ENCODE peak calls at places on chromosome 17, in ten cellular contexts. One of them, this sample, is unnamed.

GRCh38 chr17:76080207-76080933 is 1.4 kb downstream of the ZACN start:
- DNase-seq in body of pancreas: no peak
- DNase-seq in ascending aorta: no peak
- DNase-seq in A673: no peak
- DNase-seq in left lung: no peak
- DNase-seq in hepatocyte: no peak
- DNase-seq in left ventricle myocardium inferior: no peak
- DNase-seq in HepG2: no peak
- DNase-seq in mucosa of descending colon: no peak
- DNase-seq in A549: no peak
- DNase-seq in this sample: no peak

GRCh38 chr17:7552621-7553051 is 3.8 kb downstream of the TNFSF12 start:
- DNase-seq in body of pancreas: no peak
- DNase-seq in ascending aorta: no peak
- DNase-seq in A673: no peak
- DNase-seq in left lung: no peak
- DNase-seq in hepatocyte: no peak
- DNase-seq in left ventricle myocardium inferior: no peak
- DNase-seq in HepG2: no peak
- DNase-seq in mucosa of descending colon: peak; percentile 42
- DNase-seq in A549: no peak
- DNase-seq in this sample: peak; percentile 35

GRCh38 chr17:63165420-63165819 is 199.4 kb downstream of the TANC2 start:
- DNase-seq in body of pancreas: no peak
- DNase-seq in ascending aorta: no peak
- DNase-seq in A673: no peak
- DNase-seq in left lung: no peak
- DNase-seq in hepatocyte: no peak
- DNase-seq in left ventricle myocardium inferior: no peak
- DNase-seq in HepG2: no peak
- DNase-seq in mucosa of descending colon: no peak
- DNase-seq in A549: no peak
- DNase-seq in this sample: no peak

GRCh38 chr17:45700171-45701090 is 83.7 kb upstream of the CRHR1 start:
- DNase-seq in body of pancreas: no peak
- DNase-seq in ascending aorta: no peak
- DNase-seq in A673: no peak
- DNase-seq in left lung: no peak
- DNase-seq in hepatocyte: no peak
- DNase-seq in left ventricle myocardium inferior: no peak
- DNase-seq in HepG2: no peak
- DNase-seq in mucosa of descending colon: no peak
- DNase-seq in A549: no peak
- DNase-seq in this sample: no peak

GRCh38 chr17:58323420-58324408 is 4.9 kb downstream of the TSPOAP1 start:
- DNase-seq in body of pancreas: no peak
- DNase-seq in ascending aorta: no peak
- DNase-seq in A673: no peak
- DNase-seq in left lung: peak; percentile 58
- DNase-seq in hepatocyte: no peak
- DNase-seq in left ventricle myocardium inferior: no peak
- DNase-seq in HepG2: no peak
- DNase-seq in mucosa of descending colon: no peak
- DNase-seq in A549: no peak
- DNase-seq in this sample: no peak

GRCh38 chr17:79087428-79088143 is 13.0 kb downstream of the ENGASE start:
- DNase-seq in body of pancreas: peak; percentile 83
- DNase-seq in ascending aorta: no peak
- DNase-seq in A673: peak; percentile 70
- DNase-seq in left lung: peak; percentile 90
- DNase-seq in hepatocyte: peak; percentile 81
- DNase-seq in left ventricle myocardium inferior: peak; percentile 57
- DNase-seq in HepG2: peak; percentile 41
- DNase-seq in mucosa of descending colon: peak; percentile 86
- DNase-seq in A549: peak; percentile 96
- DNase-seq in this sample: peak; percentile 80

GRCh38 chr17:39239640-39240314 is 14.0 kb upstream of the STAC2 start:
- DNase-seq in body of pancreas: peak; percentile 72
- DNase-seq in ascending aorta: no peak
- DNase-seq in A673: no peak
- DNase-seq in left lung: peak; percentile 85
- DNase-seq in hepatocyte: peak; percentile 68
- DNase-seq in left ventricle myocardium inferior: no peak
- DNase-seq in HepG2: peak; percentile 55
- DNase-seq in mucosa of descending colon: peak; percentile 80
- DNase-seq in A549: peak; percentile 68
- DNase-seq in this sample: no peak

GRCh38 chr17:62162898-62163297 is 97.8 kb upstream of the MED13 start:
- DNase-seq in body of pancreas: no peak
- DNase-seq in ascending aorta: no peak
- DNase-seq in A673: no peak
- DNase-seq in left lung: no peak
- DNase-seq in hepatocyte: no peak
- DNase-seq in left ventricle myocardium inferior: no peak
- DNase-seq in HepG2: no peak
- DNase-seq in mucosa of descending colon: no peak
- DNase-seq in A549: no peak
- DNase-seq in this sample: no peak

GRCh38 chr17:22268214-22268911 is 576.0 kb downstream of the KCNJ18 start:
- DNase-seq in body of pancreas: no peak
- DNase-seq in ascending aorta: no peak
- DNase-seq in A673: no peak
- DNase-seq in left lung: no peak
- DNase-seq in hepatocyte: no peak
- DNase-seq in left ventricle myocardium inferior: no peak
- DNase-seq in HepG2: no peak
- DNase-seq in mucosa of descending colon: no peak
- DNase-seq in A549: no peak
- DNase-seq in this sample: no peak

GRCh38 chr17:22267019-22267418 is 574.7 kb downstream of the KCNJ18 start:
- DNase-seq in body of pancreas: no peak
- DNase-seq in ascending aorta: no peak
- DNase-seq in A673: no peak
- DNase-seq in left lung: no peak
- DNase-seq in hepatocyte: no peak
- DNase-seq in left ventricle myocardium inferior: no peak
- DNase-seq in HepG2: no peak
- DNase-seq in mucosa of descending colon: no peak
- DNase-seq in A549: no peak
- DNase-seq in this sample: no peak

GRCh38 chr17:22265807-22266206 is 573.5 kb downstream of the KCNJ18 start:
- DNase-seq in body of pancreas: no peak
- DNase-seq in ascending aorta: no peak
- DNase-seq in A673: no peak
- DNase-seq in left lung: no peak
- DNase-seq in hepatocyte: no peak
- DNase-seq in left ventricle myocardium inferior: no peak
- DNase-seq in HepG2: no peak
- DNase-seq in mucosa of descending colon: no peak
- DNase-seq in A549: no peak
- DNase-seq in this sample: no peak

GRCh38 chr17:22268912-22269220 is 576.5 kb downstream of the KCNJ18 start:
- DNase-seq in body of pancreas: no peak
- DNase-seq in ascending aorta: no peak
- DNase-seq in A673: no peak
- DNase-seq in left lung: no peak
- DNase-seq in hepatocyte: no peak
- DNase-seq in left ventricle myocardium inferior: no peak
- DNase-seq in HepG2: no peak
- DNase-seq in mucosa of descending colon: no peak
- DNase-seq in A549: no peak
- DNase-seq in this sample: no peak

DNA sequence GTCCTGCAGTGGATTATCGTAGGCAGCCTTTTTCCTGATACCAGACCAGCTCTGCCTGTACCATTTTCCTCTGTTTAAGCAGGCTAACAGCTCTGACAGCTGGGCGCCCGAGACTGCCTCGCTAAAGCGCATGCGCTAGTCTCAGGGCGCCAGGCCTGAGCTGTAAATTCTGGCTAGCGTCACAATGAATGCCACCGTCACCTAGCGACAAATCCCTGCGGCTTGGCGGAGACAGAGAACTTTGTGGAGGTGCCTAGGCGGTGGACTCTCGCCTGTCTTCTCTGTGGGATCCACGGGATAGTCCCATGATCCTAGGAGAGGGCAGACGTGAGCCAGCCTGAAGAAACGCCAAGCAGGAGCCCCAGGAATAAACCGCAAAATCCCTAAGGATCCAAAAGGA is 573.9 kb downstream of the KCNJ18 start:
- DNase-seq in body of pancreas: no peak
- DNase-seq in ascending aorta: no peak
- DNase-seq in A673: no peak
- DNase-seq in left lung: no peak
- DNase-seq in hepatocyte: no peak
- DNase-seq in left ventricle myocardium inferior: no peak
- DNase-seq in HepG2: no peak
- DNase-seq in mucosa of descending colon: no peak
- DNase-seq in A549: no peak
- DNase-seq in this sample: no peak
- H3K9me3 ChIP-seq in body of pancreas: no peaks in the 10 kb centered on the region
- H3K9me3 ChIP-seq in ascending aorta: no peaks in the 10 kb centered on the region
- H3K9me3 ChIP-seq in A673: peaks cover 38% of the 10 kb centered on the region
- H3K9me3 ChIP-seq in left lung: no peaks in the 10 kb centered on the region
- H3K9me3 ChIP-seq in hepatocyte: peaks cover 11% of the 10 kb centered on the region
- H3K9me3 ChIP-seq in left ventricle myocardium inferior: no peaks in the 10 kb centered on the region
- H3K9me3 ChIP-seq in HepG2: no peaks in the 10 kb centered on the region
- H3K9me3 ChIP-seq in mucosa of descending colon: peaks cover 82% of the 10 kb centered on the region
- H3K9me3 ChIP-seq in A549: no peaks in the 10 kb centered on the region
- H3K9me3 ChIP-seq in this sample: no peaks in the 10 kb centered on the region

GRCh38 chr17:5184284-5184683 is 7.4 kb downstream of the ZNF594 start:
- DNase-seq in body of pancreas: no peak
- DNase-seq in ascending aorta: no peak
- DNase-seq in A673: no peak
- DNase-seq in left lung: no peak
- DNase-seq in hepatocyte: no peak
- DNase-seq in left ventricle myocardium inferior: no peak
- DNase-seq in HepG2: no peak
- DNase-seq in mucosa of descending colon: no peak
- DNase-seq in A549: no peak
- DNase-seq in this sample: no peak

GRCh38 chr17:5182597-5183409 is 8.9 kb downstream of the ZNF594 start:
- DNase-seq in body of pancreas: no peak
- DNase-seq in ascending aorta: no peak
- DNase-seq in A673: no peak
- DNase-seq in left lung: no peak
- DNase-seq in hepatocyte: no peak
- DNase-seq in left ventricle myocardium inferior: no peak
- DNase-seq in HepG2: no peak
- DNase-seq in mucosa of descending colon: no peak
- DNase-seq in A549: no peak
- DNase-seq in this sample: no peak

GRCh38 chr17:5181509-5182305 is 10.0 kb downstream of the ZNF594 start:
- DNase-seq in body of pancreas: no peak
- DNase-seq in ascending aorta: no peak
- DNase-seq in A673: no peak
- DNase-seq in left lung: no peak
- DNase-seq in hepatocyte: no peak
- DNase-seq in left ventricle myocardium inferior: no peak
- DNase-seq in HepG2: no peak
- DNase-seq in mucosa of descending colon: no peak
- DNase-seq in A549: no peak
- DNase-seq in this sample: no peak

GRCh38 chr17:5183410-5183793 is 8.3 kb downstream of the ZNF594 start:
- DNase-seq in body of pancreas: no peak
- DNase-seq in ascending aorta: no peak
- DNase-seq in A673: no peak
- DNase-seq in left lung: no peak
- DNase-seq in hepatocyte: no peak
- DNase-seq in left ventricle myocardium inferior: no peak
- DNase-seq in HepG2: no peak
- DNase-seq in mucosa of descending colon: no peak
- DNase-seq in A549: no peak
- DNase-seq in this sample: no peak

GRCh38 chr17:5179003-5179402 is 12.7 kb downstream of the ZNF594 start:
- DNase-seq in body of pancreas: no peak
- DNase-seq in ascending aorta: no peak
- DNase-seq in A673: no peak
- DNase-seq in left lung: no peak
- DNase-seq in hepatocyte: no peak
- DNase-seq in left ventricle myocardium inferior: no peak
- DNase-seq in HepG2: no peak
- DNase-seq in mucosa of descending colon: no peak
- DNase-seq in A549: no peak
- DNase-seq in this sample: no peak
- H3K9me3 ChIP-seq in body of pancreas: peaks cover 3% of the 10 kb centered on the region
- H3K9me3 ChIP-seq in ascending aorta: peaks cover 98% of the 10 kb centered on the region
- H3K9me3 ChIP-seq in A673: peaks cover 78% of the 10 kb centered on the region
- H3K9me3 ChIP-seq in left lung: peaks cover 26% of the 10 kb centered on the region
- H3K9me3 ChIP-seq in hepatocyte: peaks cover 65% of the 10 kb centered on the region
- H3K9me3 ChIP-seq in left ventricle myocardium inferior: peaks cover 98% of the 10 kb centered on the region
- H3K9me3 ChIP-seq in HepG2: peaks cover 28% of the 10 kb centered on the region
- H3K9me3 ChIP-seq in mucosa of descending colon: peaks cover 92% of the 10 kb centered on the region
- H3K9me3 ChIP-seq in A549: peaks cover 96% of the 10 kb centered on the region
- H3K9me3 ChIP-seq in this sample: peaks cover 47% of the 10 kb centered on the region

GRCh38 chr17:77450742-77451270 is 310.0 kb downstream of the SEC14L1 start:
- DNase-seq in body of pancreas: no peak
- DNase-seq in ascending aorta: no peak
- DNase-seq in A673: no peak
- DNase-seq in left lung: no peak
- DNase-seq in hepatocyte: no peak
- DNase-seq in left ventricle myocardium inferior: no peak
- DNase-seq in HepG2: peak; percentile 23
- DNase-seq in mucosa of descending colon: no peak
- DNase-seq in A549: no peak
- DNase-seq in this sample: no peak

GRCh38 chr17:77451894-77452852 is 311.4 kb downstream of the SEC14L1 start:
- DNase-seq in body of pancreas: peak; percentile 58
- DNase-seq in ascending aorta: no peak
- DNase-seq in A673: peak; percentile 76
- DNase-seq in left lung: peak; percentile 84
- DNase-seq in hepatocyte: peak; percentile 90
- DNase-seq in left ventricle myocardium inferior: peak; percentile 76
- DNase-seq in HepG2: peak; percentile 75
- DNase-seq in mucosa of descending colon: peak; percentile 72
- DNase-seq in A549: no peak
- DNase-seq in this sample: peak; percentile 84

GRCh38 chr17:77449908-77450741 is 309.4 kb downstream of the SEC14L1 start:
- DNase-seq in body of pancreas: peak; percentile 51
- DNase-seq in ascending aorta: no peak
- DNase-seq in A673: peak; percentile 60
- DNase-seq in left lung: peak; percentile 80
- DNase-seq in hepatocyte: peak; percentile 88
- DNase-seq in left ventricle myocardium inferior: peak; percentile 86
- DNase-seq in HepG2: peak; percentile 92
- DNase-seq in mucosa of descending colon: peak; percentile 81
- DNase-seq in A549: peak; percentile 56
- DNase-seq in this sample: peak; percentile 85

GRCh38 chr17:77449373-77449907 is 308.7 kb downstream of the SEC14L1 start:
- DNase-seq in body of pancreas: no peak
- DNase-seq in ascending aorta: no peak
- DNase-seq in A673: no peak
- DNase-seq in left lung: peak; percentile 40
- DNase-seq in hepatocyte: no peak
- DNase-seq in left ventricle myocardium inferior: no peak
- DNase-seq in HepG2: no peak
- DNase-seq in mucosa of descending colon: no peak
- DNase-seq in A549: no peak
- DNase-seq in this sample: no peak

DNA sequence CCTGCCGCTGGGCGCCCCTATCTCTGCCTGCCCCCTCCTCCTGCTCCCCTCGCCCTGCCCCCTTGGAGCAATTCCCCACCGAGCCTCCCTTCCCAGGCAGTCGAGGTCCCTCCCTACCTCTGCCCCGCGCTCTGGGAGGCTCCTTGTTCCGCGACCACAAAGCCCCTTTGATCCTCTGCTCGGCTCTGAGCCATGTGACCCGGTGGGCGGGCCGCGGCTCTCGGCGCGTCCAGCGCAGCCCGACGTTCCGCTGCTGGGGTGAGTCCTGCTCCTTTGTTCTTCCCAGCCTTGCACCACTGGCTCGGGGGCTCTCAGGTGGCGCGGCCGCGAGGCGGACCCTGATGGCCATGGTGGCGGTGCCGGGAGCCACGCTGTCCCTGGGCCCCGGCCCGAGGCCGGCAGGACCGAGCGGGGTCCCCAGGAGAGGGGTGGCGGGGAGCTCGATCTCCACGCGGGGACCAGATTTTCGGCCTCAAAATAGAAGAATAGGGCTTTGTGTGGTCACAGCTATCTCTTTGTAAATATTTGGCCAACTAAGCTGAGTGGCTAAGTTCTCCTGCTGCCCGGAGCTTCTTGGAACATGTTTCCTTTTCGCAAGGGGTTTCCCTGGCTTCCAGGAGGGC is 310.6 kb downstream of the SEC14L1 start:
- DNase-seq in body of pancreas: peak; percentile 71
- DNase-seq in ascending aorta: no peak
- DNase-seq in A673: peak; percentile 56
- DNase-seq in left lung: peak; percentile 94
- DNase-seq in hepatocyte: peak; percentile 91
- DNase-seq in left ventricle myocardium inferior: peak; percentile 77
- DNase-seq in HepG2: peak; percentile 96
- DNase-seq in mucosa of descending colon: peak; percentile 78
- DNase-seq in A549: no peak
- DNase-seq in this sample: no peak
- H3K9me3 ChIP-seq in body of pancreas: no peaks in the 10 kb centered on the region
- H3K9me3 ChIP-seq in ascending aorta: no peaks in the 10 kb centered on the region
- H3K9me3 ChIP-seq in A673: no peaks in the 10 kb centered on the region
- H3K9me3 ChIP-seq in left lung: no peaks in the 10 kb centered on the region
- H3K9me3 ChIP-seq in hepatocyte: no peaks in the 10 kb centered on the region
- H3K9me3 ChIP-seq in left ventricle myocardium inferior: no peaks in the 10 kb centered on the region
- H3K9me3 ChIP-seq in HepG2: no peaks in the 10 kb centered on the region
- H3K9me3 ChIP-seq in mucosa of descending colon: no peaks in the 10 kb centered on the region
- H3K9me3 ChIP-seq in A549: no peaks in the 10 kb centered on the region
- H3K9me3 ChIP-seq in this sample: no peaks in the 10 kb centered on the region

GRCh38 chr17:27200476-27200875 is 93.4 kb upstream of the WSB1 start:
- DNase-seq in body of pancreas: no peak
- DNase-seq in ascending aorta: no peak
- DNase-seq in A673: no peak
- DNase-seq in left lung: no peak
- DNase-seq in hepatocyte: no peak
- DNase-seq in left ventricle myocardium inferior: no peak
- DNase-seq in HepG2: no peak
- DNase-seq in mucosa of descending colon: no peak
- DNase-seq in A549: no peak
- DNase-seq in this sample: no peak
- H3K9me3 ChIP-seq in body of pancreas: no peaks in the 10 kb centered on the region
- H3K9me3 ChIP-seq in ascending aorta: no peaks in the 10 kb centered on the region
- H3K9me3 ChIP-seq in A673: no peaks in the 10 kb centered on the region
- H3K9me3 ChIP-seq in left lung: no peaks in the 10 kb centered on the region
- H3K9me3 ChIP-seq in hepatocyte: no peaks in the 10 kb centered on the region
- H3K9me3 ChIP-seq in left ventricle myocardium inferior: no peaks in the 10 kb centered on the region
- H3K9me3 ChIP-seq in HepG2: no peaks in the 10 kb centered on the region
- H3K9me3 ChIP-seq in mucosa of descending colon: peaks cover 4% of the 10 kb centered on the region
- H3K9me3 ChIP-seq in A549: peaks cover 2% of the 10 kb centered on the region
- H3K9me3 ChIP-seq in this sample: no peaks in the 10 kb centered on the region

This sample was measured in tibial artery.